ENCODE peak calls at places on chromosome 16, in five cellular contexts. J, Y, S, U and Z are unnamed samples.

GRCh38 chr16:30187971-30188561 is 4.7 kb downstream of the CORO1A start:
- DNase-seq in J (no peak), Y (no peak), S (no peak), U (no peak), Z (no peak)

GRCh38 chr16:71479420-71479819 is 9.7 kb downstream of the ZNF19 start:
- DNase-seq in J (no peak), Y (peak), S (peak), U (no peak), Z (no peak)

GRCh38 chr16:11100239-11100750 is 155.7 kb downstream of the SOCS1 start:
- DNase-seq in J (peak), Y (peak), S (peak), U (no peak), Z (no peak)

GRCh38 chr16:6558133-6558532 is 774.5 kb upstream of the RBFOX1 start:
- DNase-seq in J (no peak), Y (no peak), S (peak), U (no peak), Z (no peak)

GRCh38 chr16:80806957-80807356 is 2.6 kb upstream of the CDYL2 start:
- DNase-seq in J (no peak), Y (no peak), S (no peak), U (no peak), Z (no peak)

GRCh38 chr16:53827741-53828140 is 123.8 kb downstream of the FTO start:
- DNase-seq in J (no peak), Y (no peak), S (peak), U (no peak), Z (no peak)

GRCh38 chr16:12096162-12096781 is 119.7 kb downstream of the SNX29 start:
- DNase-seq in J (no peak), Y (no peak), S (no peak), U (no peak), Z (no peak)

GRCh38 chr16:57299009-57299718 is 14.7 kb upstream of the PLLP start:
- DNase-seq in J (no peak), Y (peak), S (no peak), U (no peak), Z (no peak)

GRCh38 chr16:57639172-57639571 is 10.7 kb downstream of the ADGRG1 start:
- DNase-seq in J (no peak), Y (peak), S (peak), U (no peak), Z (no peak)

GRCh38 chr16:19524356-19524865 is 669 bp downstream of the CCP110 start:
- DNase-seq in J (no peak), Y (no peak), S (no peak), U (no peak), Z (peak)

GRCh38 chr16:59859606-59860402 is 1125.7 kb upstream of the GOT2 start:
- DNase-seq in J (no peak), Y (no peak), S (no peak), U (no peak), Z (no peak)

GRCh38 chr16:73204359-73205152 is 156.6 kb upstream of the ZFHX3 start:
- DNase-seq in J (no peak), Y (peak), S (no peak), U (no peak), Z (no peak)

GRCh38 chr16:81940781-81941560 is 70.3 kb downstream of the SDR42E1 start:
- DNase-seq in J (peak), Y (peak), S (peak), U (no peak), Z (no peak)

GRCh38 chr16:77991701-77992100 is 30.6 kb upstream of the CLEC3A start:
- DNase-seq in J (no peak), Y (no peak), S (no peak), U (no peak), Z (no peak)

GRCh38 chr16:73126453-73126853 is 78.5 kb upstream of the ZFHX3 start:
- DNase-seq in J (no peak), Y (peak), S (no peak), U (no peak), Z (no peak)

GRCh38 chr16:12124742-12125141 is 148.2 kb downstream of the SNX29 start:
- DNase-seq in J (no peak), Y (no peak), S (no peak), U (no peak), Z (no peak)

GRCh38 chr16:58732545-58733247 is 1.4 kb downstream of the GOT2 start:
- DNase-seq in J (no peak), Y (no peak), S (no peak), U (no peak), Z (no peak)

GRCh38 chr16:30066882-30067583 is 1.5 kb downstream of the ALDOA start:
- DNase-seq in J (no peak), Y (no peak), S (no peak), U (no peak), Z (no peak)

GRCh38 chr16:53600076-53600475 is 97.1 kb upstream of the AKTIP start:
- DNase-seq in J (no peak), Y (no peak), S (no peak), U (no peak), Z (no peak)

GRCh38 chr16:29857133-29857760 is 5.8 kb downstream of the CDIPT start:
- DNase-seq in J (no peak), Y (no peak), S (no peak), U (no peak), Z (no peak)

GRCh38 chr16:86509759-86510464 is 415 bp upstream of the FOXF1 start:
- DNase-seq in J (no peak), Y (peak), S (peak), U (no peak), Z (no peak)

GRCh38 chr16:85125570-85126382 is 13.5 kb upstream of the CIBAR2 start:
- DNase-seq in J (no peak), Y (no peak), S (no peak), U (no peak), Z (no peak)

GRCh38 chr16:66278604-66279262 is 87.8 kb upstream of the CDH5 start:
- DNase-seq in J (no peak), Y (no peak), S (no peak), U (peak), Z (peak)

GRCh38 chr16:75250809-75251279 is 580 bp downstream of the BCAR1 start:
- DNase-seq in J (no peak), Y (peak), S (peak), U (no peak), Z (no peak)

GRCh38 chr16:54282202-54282922 is 4.2 kb downstream of the IRX3 start:
- DNase-seq in J (peak), Y (peak), S (peak), U (no peak), Z (no peak)

GRCh38 chr16:86781046-86781445 is 202.7 kb downstream of the FOXL1 start:
- DNase-seq in J (no peak), Y (no peak), S (no peak), U (no peak), Z (no peak)

GRCh38 chr16:4924593-4925378 is 12.2 kb downstream of the PPL start:
- DNase-seq in J (no peak), Y (peak), S (peak), U (peak), Z (no peak)

DNA sequence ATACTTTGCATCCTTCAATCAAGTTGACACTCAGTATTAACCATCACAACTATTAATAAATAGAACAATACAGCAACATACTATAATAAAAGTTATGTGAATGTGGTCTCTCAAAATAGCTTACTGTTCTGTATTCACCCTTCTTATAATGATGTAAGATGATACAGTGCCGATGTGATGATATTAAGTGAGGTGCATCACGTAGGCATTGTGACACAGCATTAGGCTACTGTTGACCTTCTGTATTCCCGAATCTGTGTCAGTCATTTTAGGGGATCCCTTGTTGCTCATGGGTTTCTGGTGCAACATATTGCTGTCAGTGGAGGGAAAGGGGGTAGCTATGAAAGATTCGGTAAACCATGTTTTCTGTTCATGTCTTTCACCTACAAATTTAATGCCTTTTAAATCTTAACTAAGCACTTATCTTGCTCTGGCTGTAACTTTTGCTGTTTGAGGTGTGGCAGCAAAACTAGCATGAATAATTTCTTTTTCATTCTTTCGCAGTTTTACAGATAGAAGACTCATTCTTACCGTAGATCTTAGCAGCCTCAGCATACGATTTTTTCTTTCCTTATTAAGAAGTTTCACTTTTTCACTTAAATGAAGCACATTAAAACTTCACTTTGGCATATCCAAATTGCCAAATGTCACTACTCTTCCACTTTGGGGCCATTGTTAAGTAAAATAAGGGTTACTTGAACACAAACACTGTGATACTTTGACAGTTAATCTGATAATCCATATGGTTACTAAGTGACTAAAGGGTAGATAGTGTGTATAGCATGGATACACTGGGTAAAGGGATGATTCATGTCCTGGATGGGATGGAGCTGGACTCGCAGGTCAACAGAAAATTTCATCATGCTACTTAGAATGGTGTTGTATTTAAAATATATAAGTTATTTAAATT is 29.6 kb downstream of the NFAT5 start:
- DNase-seq in J (no peak), Y (peak), S (no peak), U (no peak), Z (no peak)
- H3K4me2 ChIP-seq in J (no peak), Y (peak), S (no peak), U (no peak), Z (no peak)

DNA sequence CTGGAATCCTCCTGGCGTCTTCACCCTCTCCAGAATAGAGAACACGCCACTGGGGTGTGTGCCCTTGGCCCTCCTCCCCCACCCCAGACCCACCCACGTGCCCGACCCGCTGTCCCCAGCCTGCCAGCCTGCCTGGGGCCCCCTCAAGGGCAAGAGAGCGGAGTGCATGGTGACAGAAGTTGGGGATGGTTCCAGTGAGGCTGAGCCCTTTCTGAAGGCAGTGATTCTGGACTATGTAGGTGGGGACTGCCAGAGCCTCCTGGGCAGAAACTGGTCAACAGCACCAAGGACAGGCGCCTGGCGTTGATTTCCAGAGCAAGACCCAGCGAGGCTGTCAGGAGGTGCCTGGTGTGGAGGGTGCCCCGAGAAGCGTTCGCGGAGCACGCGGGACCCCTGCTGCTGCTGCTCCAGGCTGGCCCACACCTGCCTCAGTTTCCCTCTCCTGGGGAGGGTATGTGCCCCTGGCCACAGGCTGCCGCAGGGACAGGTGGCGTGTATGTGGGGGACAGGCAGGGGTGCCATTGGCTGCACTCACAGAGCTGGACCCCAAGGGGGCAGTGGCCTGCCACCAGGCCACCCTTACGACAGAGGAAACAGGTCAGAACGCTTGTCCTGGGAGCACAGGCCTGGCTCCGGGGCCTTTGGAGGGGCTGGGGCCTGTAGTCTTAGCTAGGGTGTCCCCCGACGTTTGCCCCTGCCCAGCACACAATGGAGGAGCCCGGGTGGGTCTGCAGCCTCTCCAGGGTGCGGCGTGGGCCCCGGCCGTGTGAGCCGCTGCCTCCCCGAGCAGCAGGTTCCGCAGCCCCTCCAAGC is 1.2 kb downstream of the SSTR5 start:
- DNase-seq in J (no peak), Y (no peak), S (peak), U (no peak), Z (no peak)
- TF ChIP-seq EZH2 in J (no peak), Y (no peak), S (no peak), U (no peak), Z (no peak)

GRCh38 chr16:68082596-68083238 is 2.5 kb upstream of the NFATC3 start:
- DNase-seq in J (no peak), Y (no peak), S (no peak), U (no peak), Z (no peak)
- H3K4me2 ChIP-seq in J (no peak), Y (no peak), S (no peak), U (no peak), Z (no peak)

DNA sequence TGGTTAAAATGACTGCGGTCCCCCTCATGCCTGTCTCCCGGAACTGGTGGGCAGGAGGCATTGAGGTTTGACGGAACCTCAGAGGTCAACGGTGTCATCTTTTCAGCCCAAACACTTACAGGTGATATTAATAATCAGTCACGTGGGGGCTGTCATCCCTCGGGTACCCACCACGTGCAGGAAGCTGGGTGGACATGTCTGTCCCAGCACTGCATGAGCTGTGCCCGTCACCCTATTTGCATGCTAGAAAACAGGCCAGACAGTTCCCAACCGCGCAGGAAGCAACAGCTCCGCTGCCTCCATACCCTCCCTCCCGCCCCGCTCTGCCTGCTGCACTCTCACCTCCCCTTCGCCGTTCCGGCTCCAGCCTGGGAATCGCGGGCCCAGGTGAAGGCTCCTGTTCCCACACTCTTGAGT is 1.4 kb downstream of the SYNGR3 start:
- DNase-seq in J (no peak), Y (no peak), S (no peak), U (no peak), Z (no peak)
- TF ChIP-seq EZH2 in J (no peak), Y (no peak), S (peak), U (no peak), Z (no peak)

GRCh38 chr16:15810411-15810810 is 46.4 kb downstream of the MYH11 start:
- DNase-seq in J (no peak), Y (no peak), S (no peak), U (no peak), Z (no peak)
- H3K4me2 ChIP-seq in J (no peak), Y (no peak), S (no peak), U (no peak), Z (no peak)

GRCh38 chr16:2963074-2963610 is 933 bp upstream of the KREMEN2 start:
- DNase-seq in J (no peak), Y (peak), S (peak), U (no peak), Z (no peak)

GRCh38 chr16:2962334-2963073 is 1.6 kb upstream of the KREMEN2 start:
- DNase-seq in J (no peak), Y (no peak), S (peak), U (no peak), Z (no peak)

GRCh38 chr16:2963611-2964415 is at the start of gene KREMEN2:
- DNase-seq in J (peak), Y (peak), S (peak), U (peak), Z (no peak)

GRCh38 chr16:2966043-2966802 is 2.1 kb downstream of the KREMEN2 start:
- DNase-seq in J (no peak), Y (no peak), S (peak), U (no peak), Z (no peak)

DNA sequence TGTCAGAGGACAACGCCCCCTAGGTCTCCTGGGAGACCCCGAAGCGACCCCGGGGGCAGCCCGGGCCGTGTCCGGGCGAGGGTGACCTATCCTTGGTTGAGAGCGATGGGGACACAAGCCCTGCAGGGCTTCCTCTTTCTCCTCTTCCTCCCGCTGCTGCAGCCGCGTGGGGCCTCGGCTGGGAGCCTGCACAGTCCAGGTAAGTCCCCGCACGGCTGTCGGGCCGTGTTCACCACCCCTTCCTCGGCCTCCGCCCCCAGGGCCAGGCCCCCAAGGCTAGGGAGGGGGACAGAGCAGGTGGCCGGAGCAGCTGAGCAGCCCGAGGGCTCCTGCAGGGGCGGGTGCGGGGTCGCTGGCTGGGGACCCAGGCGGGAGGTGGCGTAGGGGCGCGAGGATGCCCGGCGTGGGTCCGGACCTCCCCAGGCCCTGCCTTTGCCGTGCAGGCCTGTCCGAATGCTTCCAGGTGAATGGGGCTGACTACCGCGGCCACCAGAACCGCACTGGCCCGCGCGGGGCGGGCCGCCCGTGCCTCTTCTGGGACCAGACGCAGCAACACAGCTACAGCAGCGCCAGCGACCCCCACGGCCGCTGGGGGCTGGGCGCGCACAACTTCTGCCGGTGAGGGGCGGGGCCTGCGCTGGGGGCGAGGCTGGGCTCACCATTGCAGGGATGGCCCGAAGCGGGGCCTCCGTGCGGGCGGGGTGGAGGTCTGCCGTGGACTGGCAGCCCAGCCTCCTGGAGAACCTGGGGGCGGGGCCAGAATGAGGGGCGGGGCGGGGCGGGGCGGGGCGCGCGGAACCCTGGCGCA is 545 bp downstream of the KREMEN2 start:
- DNase-seq in J (peak), Y (peak), S (peak), U (peak), Z (no peak)
- TF ChIP-seq EZH2 in J (no peak), Y (peak), S (no peak), U (no peak), Z (no peak)

DNA sequence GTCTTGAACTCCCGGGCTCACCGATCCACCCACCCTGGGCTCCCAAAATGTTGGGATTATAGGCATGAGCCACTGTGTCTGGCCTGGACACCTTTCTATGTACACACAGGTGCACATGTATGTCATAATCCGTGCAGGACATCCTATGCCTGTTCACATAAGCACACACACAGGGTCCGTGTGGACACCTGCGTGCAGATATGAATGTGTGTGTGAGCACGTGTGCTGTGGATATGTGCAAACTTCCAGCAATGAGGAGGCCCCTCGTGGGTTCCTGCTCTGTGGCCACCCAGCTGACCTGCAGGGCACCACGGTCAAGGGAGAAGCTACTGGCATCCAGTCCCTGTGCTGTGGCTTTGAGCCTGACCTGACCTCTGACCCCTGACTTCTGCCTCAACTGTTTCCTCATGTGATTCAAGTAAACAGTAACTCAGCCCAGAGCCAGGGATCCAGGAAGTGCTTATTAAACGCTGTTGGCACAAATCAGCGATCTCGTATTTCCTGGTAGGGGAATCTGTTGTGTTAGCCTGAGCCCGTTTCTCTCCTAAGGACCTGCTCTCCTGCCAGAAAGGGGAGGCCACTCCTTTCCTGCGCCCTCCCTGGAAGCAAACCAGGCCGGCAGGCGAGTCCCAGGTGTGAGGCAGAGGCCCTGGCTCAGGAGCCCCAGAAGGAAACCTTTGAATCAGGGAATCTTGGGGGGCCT is 6.5 kb downstream of the CPNE7 start:
- DNase-seq in J (no peak), Y (peak), S (no peak), U (peak), Z (no peak)
- H3K4me2 ChIP-seq in J (peak), Y (no peak), S (no peak), U (peak), Z (no peak)